ENCODE peak calls at places on chromosomes 2 and 18, in seven cellular contexts. C is AG10803, I is foreskin fibroblast, K is dorsolateral prefrontal cortex, R is fibroblast of mammary gland, E is GM12878, S is esophagus squamous epithelium. W is an unnamed sample.
A peak's percentile ranks its signal among the peaks of the same experiment; 100 is the strongest.

GRCh38 chr2:70978388-70979357 is at the start of gene ANKRD53:
- DNase-seq in C (peak; percentile 31), I (peak; percentile 83), K (no peak), R (peak; percentile 36), E (no peak), S (no peak), W (no peak)

GRCh38 chr2:2767837-2768236 is 436.8 kb upstream of the MYT1L start:
- DNase-seq in C (no peak), I (no peak), K (no peak), R (no peak), E (no peak), S (no peak), W (no peak)

GRCh38 chr2:74250189-74250631 is 51.8 kb downstream of the MTHFD2 start:
- DNase-seq in C (peak; percentile 36), I (peak; percentile 64), K (no peak), R (peak; percentile 44), E (peak; percentile 17), S (no peak), W (peak; percentile 56)

GRCh38 chr2:39243469-39244123 is at the start of gene CDKL4:
- DNase-seq in C (no peak), I (peak; percentile 34), K (no peak), R (no peak), E (no peak), S (no peak), W (peak; percentile 33)

GRCh38 chr2:230575640-230576324 is 136.9 kb upstream of the CAB39 start:
- DNase-seq in C (no peak), I (no peak), K (no peak), R (no peak), E (no peak), S (no peak), W (peak; percentile 15)

GRCh38 chr2:45964226-45964841 is 312.9 kb downstream of the PRKCE start:
- DNase-seq in C (peak; percentile 91), I (peak; percentile 99), K (peak; percentile 54), R (peak; percentile 94), E (no peak), S (peak; percentile 4), W (no peak)

GRCh38 chr2:69164379-69164778 is 151.4 kb downstream of the ANTXR1 start:
- DNase-seq in C (peak; percentile 83), I (peak; percentile 62), K (no peak), R (peak; percentile 36), E (no peak), S (no peak), W (no peak)

GRCh38 chr2:205683179-205683978 is 1.1 kb downstream of the NRP2 start:
- DNase-seq in C (peak; percentile 93), I (peak; percentile 69), K (no peak), R (peak; percentile 84), E (no peak), S (no peak), W (no peak)

GRCh38 chr18:22108674-22109073 is 60.7 kb upstream of the GATA6 start:
- DNase-seq in C (no peak), I (no peak), K (no peak), R (peak; percentile 8), E (no peak), S (no peak), W (no peak)

GRCh38 chr2:38092196-38092902 is 16.4 kb upstream of the CYP1B1 start:
- DNase-seq in C (peak; percentile 80), I (peak; percentile 92), K (no peak), R (peak; percentile 96), E (no peak), S (no peak), W (no peak)

GRCh38 chr2:36708119-36708741 is 11.7 kb downstream of the VIT start:
- DNase-seq in C (peak; percentile 99), I (peak; percentile 67), K (no peak), R (peak; percentile 87), E (no peak), S (no peak), W (no peak)

GRCh38 chr2:138823651-138824050 is 43.5 kb upstream of the NXPH2 start:
- DNase-seq in C (no peak), I (no peak), K (no peak), R (no peak), E (no peak), S (no peak), W (no peak)

GRCh38 chr2:46134531-46135229 is 162.5 kb upstream of the EPAS1 start:
- DNase-seq in C (peak; percentile 74), I (peak; percentile 56), K (no peak), R (peak; percentile 71), E (no peak), S (no peak), W (no peak)

GRCh38 chr2:20661028-20661980 is 5.6 kb upstream of the GDF7 start:
- DNase-seq in C (peak; percentile 70), I (peak; percentile 88), K (no peak), R (peak; percentile 84), E (peak; percentile 46), S (no peak), W (no peak)

GRCh38 chr2:85585781-85586105 is 1.5 kb downstream of the VAMP5 start:
- DNase-seq in C (peak; percentile 85), I (peak; percentile 59), K (no peak), R (peak; percentile 66), E (no peak), S (no peak), W (no peak)

GRCh38 chr2:85584354-85584856 is at the start of gene VAMP5:
- DNase-seq in C (peak; percentile 17), I (peak; percentile 61), K (no peak), R (no peak), E (no peak), S (no peak), W (no peak)

GRCh38 chr2:85582467-85582866 is 1.8 kb upstream of the VAMP5 start:
- DNase-seq in C (no peak), I (no peak), K (no peak), R (no peak), E (no peak), S (no peak), W (no peak)

GRCh38 chr2:85583667-85584353 is 421 bp upstream of the VAMP5 start:
- DNase-seq in C (no peak), I (peak; percentile 41), K (no peak), R (no peak), E (no peak), S (no peak), W (peak; percentile 56)

DNA sequence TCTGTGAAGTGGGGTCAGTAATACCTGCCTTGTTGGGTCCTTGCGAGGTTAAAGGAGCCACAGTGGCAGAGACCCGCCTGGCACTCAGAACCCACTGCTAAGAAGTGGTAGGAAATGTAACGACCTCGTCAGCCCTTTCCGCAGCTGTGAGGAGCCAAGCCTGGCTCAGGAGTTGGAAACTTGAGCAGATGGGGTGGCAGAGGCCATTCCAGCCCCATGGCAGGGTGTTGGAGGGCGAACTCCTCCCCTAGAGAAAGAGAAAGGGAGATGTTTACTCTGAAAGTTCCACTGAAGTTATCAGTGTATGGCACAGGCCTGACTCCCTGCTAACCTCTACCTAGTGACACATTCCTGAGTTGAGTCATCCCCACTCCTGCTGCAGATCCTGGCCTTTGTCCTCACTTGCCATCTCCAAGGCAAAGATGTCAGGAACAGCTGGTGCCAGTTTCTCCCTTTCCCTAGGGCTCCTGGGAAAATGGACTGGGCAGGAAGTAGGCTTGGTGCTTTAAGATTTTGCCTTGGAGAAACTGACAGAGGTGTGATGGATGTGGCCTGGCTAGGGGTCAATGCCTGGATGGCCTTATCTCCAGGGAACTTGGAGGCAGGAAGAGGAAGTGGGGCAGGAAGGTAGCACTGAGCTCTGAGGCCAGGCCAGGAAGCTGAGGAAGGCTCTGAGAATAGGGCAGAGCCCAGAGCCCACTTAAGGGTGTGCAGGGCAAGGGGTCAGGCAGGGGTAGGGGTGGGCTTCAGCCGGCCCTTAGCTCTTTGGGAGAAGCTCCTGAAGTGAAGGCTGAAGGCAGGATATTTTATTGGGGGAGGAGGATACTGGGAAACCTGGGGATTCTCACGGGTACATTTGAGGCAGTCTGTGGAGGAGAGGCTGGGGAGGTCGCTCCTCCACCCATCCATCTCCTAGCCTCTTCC is 888 bp downstream of the VAMP5 start:
- DNase-seq in C (peak; percentile 81), I (peak; percentile 83), K (no peak), R (peak; percentile 78), E (no peak), S (no peak), W (peak; percentile 32)
- H3K4me3 ChIP-seq in C (peak overlapping the region; percentile 68), I (peak overlapping the region; percentile 59), K (peak overlapping the region; percentile 72), R (peak overlapping the region; percentile 55), E (peak overlapping the region; percentile 72), S (peak overlapping the region; percentile 43), W (peak overlapping the region; percentile 57)

GRCh38 chr2:58239243-58239642 is 1.9 kb downstream of the FANCL start:
- DNase-seq in C (no peak), I (no peak), K (no peak), R (no peak), E (no peak), S (no peak), W (no peak)

GRCh38 chr2:58235988-58236387 is 5.1 kb downstream of the FANCL start:
- DNase-seq in C (no peak), I (no peak), K (no peak), R (no peak), E (no peak), S (no peak), W (no peak)

GRCh38 chr2:58240595-58240937 is 559 bp downstream of the FANCL start:
- DNase-seq in C (peak; percentile 2), I (no peak), K (no peak), R (peak; percentile 23), E (no peak), S (no peak), W (no peak)

GRCh38 chr2:58235170-58235569 is 6.0 kb downstream of the FANCL start:
- DNase-seq in C (no peak), I (no peak), K (no peak), R (no peak), E (no peak), S (no peak), W (no peak)

DNA sequence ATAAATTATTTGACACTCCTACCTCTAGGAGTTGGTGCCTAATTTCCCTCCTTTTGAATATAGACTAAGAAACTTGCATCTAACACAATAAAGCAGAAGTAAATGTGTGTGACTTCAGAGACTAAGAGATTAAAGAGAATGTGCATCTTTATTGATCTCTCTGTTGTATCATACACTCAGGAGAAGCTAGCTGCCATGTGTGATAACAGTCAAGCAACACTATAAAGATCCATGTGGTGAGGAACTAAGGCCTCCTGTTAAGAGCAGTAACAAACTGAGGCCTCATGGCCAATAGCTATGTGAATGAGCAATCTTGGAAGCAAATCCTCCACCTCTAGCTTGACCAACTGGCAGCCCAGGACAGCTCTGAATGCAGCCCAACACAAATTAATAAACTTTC is 3.4 kb downstream of the FANCL start:
- DNase-seq in C (no peak), I (no peak), K (no peak), R (peak; percentile 5), E (no peak), S (no peak), W (no peak)
- H3K4me3 ChIP-seq in C (no peak overlapping the region), I (no peak overlapping the region), K (no peak overlapping the region), R (no peak overlapping the region), E (peak overlapping the region; percentile 90), S (no peak overlapping the region), W (no peak overlapping the region)

GRCh38 chr2:14492920-14493503 is 139.5 kb upstream of the LRATD1 start:
- DNase-seq in C (peak; percentile 87), I (peak; percentile 92), K (no peak), R (peak; percentile 93), E (no peak), S (no peak), W (no peak)
- H3K4me3 ChIP-seq in C (no peak overlapping the region), I (no peak overlapping the region), K (no peak overlapping the region), R (no peak overlapping the region), E (no peak overlapping the region), S (no peak overlapping the region), W (no peak overlapping the region)

DNA sequence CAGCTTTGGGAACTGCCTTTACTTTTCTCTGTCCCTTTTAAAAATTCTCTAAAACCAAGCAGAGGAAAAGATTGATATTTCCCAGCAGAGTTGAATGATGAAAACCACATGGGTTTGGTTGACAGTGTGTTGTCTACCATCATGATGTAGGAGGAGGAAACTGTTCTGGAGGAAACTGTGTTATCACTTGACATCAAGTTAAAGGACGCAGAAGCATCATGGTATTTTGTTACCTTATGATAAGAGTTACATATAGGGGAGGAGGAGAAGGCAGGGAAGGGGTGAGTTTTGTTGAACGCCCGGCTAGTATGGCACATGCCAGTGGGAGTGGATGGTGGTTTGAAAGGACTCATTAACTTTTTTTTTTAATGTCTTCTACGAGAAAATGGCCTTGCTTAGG is 886 bp downstream of the TMEM17 start:
- DNase-seq in C (peak; percentile 29), I (peak; percentile 29), K (no peak), R (peak; percentile 33), E (no peak), S (no peak), W (no peak)
- H3K4me3 ChIP-seq in C (peak overlapping the region; percentile 18), I (no peak overlapping the region), K (peak overlapping the region; percentile 71), R (no peak overlapping the region), E (no peak overlapping the region), S (peak overlapping the region; percentile 48), W (no peak overlapping the region)